ENCODE peak calls at places on chromosomes 11 and 22, in six cellular contexts. J is T47D, G is endothelial cell, A is T-helper 2 cell, Q is Peyer's patch, D is M059J. O is an unnamed sample.
A peak's percentile ranks its signal among the peaks of the same experiment; 100 is the strongest.

GRCh38 chr11:58994171-58994570 is 54.9 kb downstream of the GLYATL1 start:
- DNase-seq in J (no peak), G (no peak), A (no peak), Q (no peak), D (no peak), O (no peak)

GRCh38 chr11:20084921-20085814 is 75.1 kb downstream of the DBX1 start:
- DNase-seq in J (no peak), G (no peak), A (no peak), Q (no peak), D (no peak), O (no peak)

GRCh38 chr11:117923773-117924172 is 5.4 kb downstream of the TMPRSS13 start:
- DNase-seq in J (no peak), G (no peak), A (no peak), Q (peak; percentile 4), D (no peak), O (no peak)

GRCh38 chr11:12085371-12086251 is 24.8 kb upstream of the MICAL2 start:
- DNase-seq in J (no peak), G (no peak), A (no peak), Q (peak; percentile 26), D (peak; percentile 74), O (no peak)

GRCh38 chr22:22552630-22553029 is 6.4 kb downstream of the PRAME start:
- DNase-seq in J (no peak), G (peak; percentile 24), A (no peak), Q (no peak), D (peak; percentile 6), O (no peak)

GRCh38 chr11:117361432-117361831 is 33.8 kb downstream of the CEP164 start:
- DNase-seq in J (no peak), G (no peak), A (no peak), Q (no peak), D (no peak), O (no peak)

GRCh38 chr11:11346249-11346648 is 6.8 kb downstream of the CSNK2A3 start:
- DNase-seq in J (no peak), G (no peak), A (no peak), Q (no peak), D (no peak), O (no peak)

GRCh38 chr11:14529933-14530332 is 9.7 kb upstream of the PSMA1 start:
- DNase-seq in J (no peak), G (no peak), A (no peak), Q (no peak), D (peak; percentile 56), O (no peak)

GRCh38 chr11:19868281-19868821 is 155.7 kb downstream of the NAV2 start:
- DNase-seq in J (no peak), G (no peak), A (no peak), Q (no peak), D (peak; percentile 88), O (peak; percentile 53)

GRCh38 chr22:46508391-46508999 is 28.9 kb downstream of the CELSR1 start:
- DNase-seq in J (no peak), G (no peak), A (no peak), Q (no peak), D (no peak), O (no peak)

GRCh38 chr11:16392646-16393045 is 36.3 kb upstream of the SOX6 start:
- DNase-seq in J (no peak), G (no peak), A (no peak), Q (no peak), D (no peak), O (no peak)

GRCh38 chr11:90646706-90647105 is 423.9 kb upstream of the CHORDC1 start:
- DNase-seq in J (no peak), G (no peak), A (no peak), Q (no peak), D (no peak), O (no peak)

GRCh38 chr11:122598971-122599370 is 56.6 kb upstream of the UBASH3B start:
- DNase-seq in J (no peak), G (no peak), A (no peak), Q (no peak), D (peak; percentile 59), O (no peak)

GRCh38 chr11:88250566-88251080 is 75.4 kb upstream of the RAB38 start:
- DNase-seq in J (no peak), G (no peak), A (no peak), Q (no peak), D (no peak), O (no peak)

GRCh38 chr22:24001314-24001713 is 3.9 kb downstream of the GSTT4 start:
- DNase-seq in J (no peak), G (no peak), A (no peak), Q (no peak), D (no peak), O (no peak)

GRCh38 chr22:25100972-25101371 is 98.7 kb upstream of the CRYBB3 start:
- DNase-seq in J (no peak), G (no peak), A (no peak), Q (no peak), D (no peak), O (no peak)

GRCh38 chr11:128956401-128957203 is 13.9 kb upstream of the TP53AIP1 start:
- DNase-seq in J (peak; percentile 91), G (peak; percentile 57), A (no peak), Q (no peak), D (peak; percentile 80), O (no peak)

GRCh38 chr11:73226297-73227006 is 8.4 kb downstream of the P2RY2 start:
- DNase-seq in J (no peak), G (no peak), A (no peak), Q (peak; percentile 16), D (no peak), O (no peak)

GRCh38 chr11:65906602-65907001 is 6.4 kb upstream of the FOSL1 start:
- DNase-seq in J (no peak), G (no peak), A (no peak), Q (no peak), D (peak; percentile 18), O (no peak)

GRCh38 chr11:67410984-67411784 is 4.3 kb upstream of the CARNS1 start:
- DNase-seq in J (no peak), G (no peak), A (no peak), Q (no peak), D (no peak), O (no peak)

GRCh38 chr11:69962152-69962551 is 116.0 kb upstream of the ANO1 start:
- DNase-seq in J (no peak), G (no peak), A (no peak), Q (no peak), D (peak; percentile 83), O (no peak)

GRCh38 chr11:24496728-24497396 is at the start of gene LUZP2:
- DNase-seq in J (no peak), G (peak; percentile 45), A (no peak), Q (peak; percentile 55), D (peak; percentile 51), O (no peak)

GRCh38 chr22:46417769-46418168 is 82.3 kb downstream of the TRMU start:
- DNase-seq in J (no peak), G (no peak), A (no peak), Q (no peak), D (no peak), O (no peak)

GRCh38 chr11:85939099-85940015 is 84.2 kb downstream of the CCDC83 start:
- DNase-seq in J (no peak), G (no peak), A (no peak), Q (no peak), D (no peak), O (no peak)

GRCh38 chr22:20766530-20766929 is 7.4 kb upstream of the SERPIND1 start:
- DNase-seq in J (no peak), G (no peak), A (no peak), Q (no peak), D (no peak), O (no peak)

GRCh38 chr11:65546217-65546958 is 11.8 kb downstream of the LTBP3 start:
- DNase-seq in J (peak; percentile 99), G (peak; percentile 83), A (peak; percentile 99), Q (peak; percentile 100), D (no peak), O (peak; percentile 98)

GRCh38 chr22:38296372-38296771 is 20.9 kb downstream of the CSNK1E start:
- DNase-seq in J (no peak), G (no peak), A (no peak), Q (no peak), D (peak; percentile 35), O (no peak)

GRCh38 chr11:117457031-117457785 is 129.6 kb downstream of the CEP164 start:
- DNase-seq in J (no peak), G (no peak), A (no peak), Q (peak; percentile 24), D (no peak), O (no peak)

GRCh38 chr22:19043111-19044085 is 78.8 kb downstream of the DGCR2 start:
- DNase-seq in J (no peak), G (no peak), A (no peak), Q (peak; percentile 26), D (peak; percentile 21), O (no peak)

GRCh38 chr11:120056301-120057027 is 81.4 kb downstream of the TRIM29 start:
- DNase-seq in J (no peak), G (no peak), A (no peak), Q (no peak), D (no peak), O (peak; percentile 16)